ENCODE peak calls at places on chromosomes 3 and 15, in four cellular contexts. C, V, N and L are unnamed samples.

GRCh38 chr3:25962255-25962654 is 172.4 kb downstream of the OXSM start:
- DNase-seq in C (no peak), N (no peak), V (no peak), L (no peak)

GRCh38 chr15:41811432-41812195 is 16.3 kb upstream of the JMJD7 start:
- DNase-seq in V (peak), N (peak), C (peak), L (peak)

GRCh38 chr3:99544819-99545281 is 93.5 kb upstream of the COL8A1 start:
- DNase-seq in V (no peak), N (no peak), C (peak), L (no peak)

GRCh38 chr3:54577313-54577712 is 350.5 kb downstream of the LRTM1 start:
- DNase-seq in C (no peak), N (no peak), V (no peak), L (no peak)

GRCh38 chr15:74763416-74763815 is 14.8 kb downstream of the CYP1A2 start:
- DNase-seq in V (no peak), N (no peak), C (no peak), L (no peak)

GRCh38 chr15:86044981-86045380 is 34.7 kb upstream of the AGBL1 start:
- DNase-seq in N (no peak), V (no peak), C (no peak), L (no peak)

GRCh38 chr3:61464785-61465184 is 96.6 kb upstream of the PTPRG start:
- DNase-seq in V (no peak), N (no peak), C (no peak), L (no peak)

GRCh38 chr3:9947025-9947995 is 4.9 kb downstream of the PRRT3 start:
- DNase-seq in C (peak), V (peak), N (no peak), L (peak)

GRCh38 chr15:59322056-59322755 is 50.5 kb downstream of the MYO1E start:
- DNase-seq in C (no peak), N (no peak), V (no peak), L (no peak)